ENCODE peak calls at places on chromosomes 1 and 21, in five cellular contexts. One of them, this sample, is unnamed.

GRCh38 chr1:155125946-155126493 is 1.7 kb upstream of the EFNA1 start:
- DNase-seq in GM23338: peak
- DNase-seq in stomach: peak
- DNase-seq in suprapubic skin: peak
- DNase-seq in breast epithelium: peak
- DNase-seq in this sample: peak

GRCh38 chr1:178493301-178493741 is 3.4 kb downstream of the CLEC20A start:
- DNase-seq in GM23338: no peak
- DNase-seq in breast epithelium: no peak
- DNase-seq in suprapubic skin: no peak
- DNase-seq in stomach: no peak
- DNase-seq in this sample: no peak

GRCh38 chr1:112998592-112999235 is 42.7 kb upstream of the SLC16A1 start:
- DNase-seq in suprapubic skin: no peak
- DNase-seq in breast epithelium: no peak
- DNase-seq in stomach: peak
- DNase-seq in GM23338: no peak
- DNase-seq in this sample: no peak

GRCh38 chr1:193539731-193540459 is 353.5 kb upstream of the B3GALT2 start:
- DNase-seq in breast epithelium: no peak
- DNase-seq in GM23338: no peak
- DNase-seq in stomach: no peak
- DNase-seq in suprapubic skin: no peak
- DNase-seq in this sample: peak

GRCh38 chr1:2373551-2374259 is 17.6 kb downstream of the MORN1 start:
- DNase-seq in stomach: no peak
- DNase-seq in breast epithelium: no peak
- DNase-seq in suprapubic skin: peak
- DNase-seq in GM23338: no peak
- DNase-seq in this sample: peak

GRCh38 chr1:156551866-156552265 is 20.5 kb downstream of the IQGAP3 start:
- DNase-seq in breast epithelium: no peak
- DNase-seq in stomach: no peak
- DNase-seq in GM23338: no peak
- DNase-seq in suprapubic skin: no peak
- DNase-seq in this sample: no peak

GRCh38 chr1:218439541-218440295 is 94.6 kb downstream of the TGFB2 start:
- DNase-seq in breast epithelium: no peak
- DNase-seq in stomach: no peak
- DNase-seq in GM23338: peak
- DNase-seq in suprapubic skin: no peak
- DNase-seq in this sample: no peak

GRCh38 chr1:19769211-19769932 is 30.3 kb downstream of the TMCO4 start:
- DNase-seq in GM23338: no peak
- DNase-seq in breast epithelium: no peak
- DNase-seq in stomach: no peak
- DNase-seq in suprapubic skin: no peak
- DNase-seq in this sample: no peak

GRCh38 chr1:48760889-48761288 is 15.8 kb downstream of the BEND5 start:
- DNase-seq in GM23338: no peak
- DNase-seq in breast epithelium: no peak
- DNase-seq in suprapubic skin: no peak
- DNase-seq in stomach: no peak
- DNase-seq in this sample: no peak

GRCh38 chr1:43279161-43279560 is 6.2 kb downstream of the C1orf210 start:
- DNase-seq in GM23338: no peak
- DNase-seq in breast epithelium: peak
- DNase-seq in suprapubic skin: no peak
- DNase-seq in stomach: no peak
- DNase-seq in this sample: no peak

GRCh38 chr1:14167889-14168288 is 430.6 kb upstream of the KAZN start:
- DNase-seq in GM23338: no peak
- DNase-seq in suprapubic skin: no peak
- DNase-seq in stomach: no peak
- DNase-seq in breast epithelium: no peak
- DNase-seq in this sample: no peak

GRCh38 chr1:98677288-98677687 is 15.8 kb downstream of the SNX7 start:
- DNase-seq in suprapubic skin: no peak
- DNase-seq in stomach: peak
- DNase-seq in breast epithelium: no peak
- DNase-seq in GM23338: no peak
- DNase-seq in this sample: no peak

GRCh38 chr1:207988326-207989005 is 77.5 kb upstream of the CD34 start:
- DNase-seq in suprapubic skin: no peak
- DNase-seq in stomach: no peak
- DNase-seq in GM23338: no peak
- DNase-seq in breast epithelium: no peak
- DNase-seq in this sample: no peak

GRCh38 chr21:45488839-45489479 is 53.3 kb downstream of the SLC19A1 start:
- DNase-seq in GM23338: peak
- DNase-seq in stomach: no peak
- DNase-seq in suprapubic skin: no peak
- DNase-seq in breast epithelium: no peak
- DNase-seq in this sample: no peak

GRCh38 chr1:44684525-44684924 is 10.0 kb downstream of the ARMH1 start:
- DNase-seq in stomach: no peak
- DNase-seq in breast epithelium: no peak
- DNase-seq in GM23338: no peak
- DNase-seq in suprapubic skin: no peak
- DNase-seq in this sample: no peak
- TF ChIP-seq POLR2AphosphoS5 in stomach: no peak
- TF ChIP-seq POLR2AphosphoS5 in breast epithelium: no peak
- TF ChIP-seq POLR2AphosphoS5 in GM23338: no peak
- TF ChIP-seq POLR2AphosphoS5 in suprapubic skin: no peak
- TF ChIP-seq POLR2AphosphoS5 in this sample: no peak

GRCh38 chr1:84768634-84769033 is 78.4 kb upstream of the SSX2IP start:
- DNase-seq in GM23338: no peak
- DNase-seq in suprapubic skin: no peak
- DNase-seq in stomach: no peak
- DNase-seq in breast epithelium: no peak
- DNase-seq in this sample: no peak
- H3K27ac ChIP-seq in GM23338: no peak
- H3K27ac ChIP-seq in suprapubic skin: no peak
- H3K27ac ChIP-seq in stomach: no peak
- H3K27ac ChIP-seq in breast epithelium: no peak
- H3K27ac ChIP-seq in this sample: no peak

GRCh38 chr1:66598670-66599069 is 64.7 kb downstream of the SGIP1 start:
- DNase-seq in breast epithelium: no peak
- DNase-seq in GM23338: no peak
- DNase-seq in suprapubic skin: no peak
- DNase-seq in stomach: no peak
- DNase-seq in this sample: no peak
- TF ChIP-seq POLR2AphosphoS5 in breast epithelium: no peak
- TF ChIP-seq POLR2AphosphoS5 in GM23338: no peak
- TF ChIP-seq POLR2AphosphoS5 in suprapubic skin: no peak
- TF ChIP-seq POLR2AphosphoS5 in stomach: no peak
- TF ChIP-seq POLR2AphosphoS5 in this sample: no peak

GRCh38 chr1:230102046-230102445 is 35.0 kb downstream of the GALNT2 start:
- DNase-seq in suprapubic skin: no peak
- DNase-seq in GM23338: peak
- DNase-seq in stomach: no peak
- DNase-seq in breast epithelium: no peak
- DNase-seq in this sample: no peak
- H3K27ac ChIP-seq in suprapubic skin: no peak
- H3K27ac ChIP-seq in GM23338: peak
- H3K27ac ChIP-seq in stomach: peak
- H3K27ac ChIP-seq in breast epithelium: no peak
- H3K27ac ChIP-seq in this sample: no peak

DNA sequence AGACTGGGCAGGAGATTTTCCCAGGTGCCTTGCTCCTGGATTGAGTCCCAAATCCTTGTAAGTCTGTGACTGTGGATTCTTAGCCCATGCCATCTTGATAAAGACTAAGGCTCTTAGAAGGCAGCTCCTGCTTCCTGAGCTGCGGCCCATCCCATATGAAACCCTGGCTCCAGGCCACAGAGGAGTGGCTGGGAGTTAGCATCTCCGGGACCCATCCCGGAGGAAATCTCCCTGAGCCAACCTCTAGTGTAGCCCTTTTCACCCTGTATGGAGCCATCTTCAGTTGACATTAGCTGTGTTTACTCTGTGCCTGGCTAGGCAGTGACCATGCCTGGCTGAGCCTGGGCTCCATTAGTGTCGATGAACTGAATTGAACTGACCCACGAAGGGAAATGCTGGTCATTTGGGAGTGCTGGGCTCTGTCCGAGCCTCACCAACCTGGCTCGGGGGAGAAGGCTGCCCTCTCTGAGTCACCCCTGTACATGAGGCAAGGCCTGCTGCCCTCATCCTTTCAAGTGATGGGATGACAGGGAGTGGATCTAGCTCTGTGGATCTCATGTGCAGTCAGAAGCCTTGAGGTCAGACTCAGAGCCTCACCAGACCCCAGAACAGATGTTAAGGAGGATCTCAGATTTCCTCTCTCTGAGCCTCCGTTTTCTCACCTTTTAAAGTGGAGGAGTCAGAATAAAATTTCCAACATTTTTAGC is 37.5 kb downstream of the LGR6 start:
- DNase-seq in GM23338: no peak
- DNase-seq in breast epithelium: no peak
- DNase-seq in suprapubic skin: no peak
- DNase-seq in stomach: no peak
- DNase-seq in this sample: peak
- TF ChIP-seq POLR2AphosphoS5 in GM23338: no peak
- TF ChIP-seq POLR2AphosphoS5 in breast epithelium: no peak
- TF ChIP-seq POLR2AphosphoS5 in suprapubic skin: no peak
- TF ChIP-seq POLR2AphosphoS5 in stomach: no peak
- TF ChIP-seq POLR2AphosphoS5 in this sample: no peak

DNA sequence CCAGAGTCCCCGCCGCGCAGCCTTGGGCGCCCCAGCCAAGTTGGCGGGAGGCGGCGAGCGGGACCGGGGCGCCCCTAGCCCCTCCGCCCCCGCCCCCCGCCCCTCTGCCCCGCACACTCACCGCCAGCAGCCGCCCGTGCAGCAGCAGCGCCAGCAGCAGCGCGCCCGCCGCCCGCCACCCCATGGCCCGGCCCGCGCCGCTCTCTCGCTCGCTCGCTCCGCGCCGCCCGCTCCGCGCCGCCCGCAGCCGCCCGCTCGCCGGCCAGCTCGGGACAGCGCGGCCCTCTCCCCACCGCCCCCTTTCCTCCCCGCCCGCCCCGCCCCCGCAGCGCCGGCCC is at the start of gene HSPG2:
- DNase-seq in GM23338: no peak
- DNase-seq in stomach: no peak
- DNase-seq in breast epithelium: no peak
- DNase-seq in suprapubic skin: no peak
- DNase-seq in this sample: no peak
- H3K27ac ChIP-seq in GM23338: peak
- H3K27ac ChIP-seq in stomach: peak
- H3K27ac ChIP-seq in breast epithelium: peak
- H3K27ac ChIP-seq in suprapubic skin: peak
- H3K27ac ChIP-seq in this sample: peak